ENCODE peak calls at places on chromosome 12, in eight cellular contexts. One of them, this sample, is unnamed.

GRCh38 chr12:30823140-30823669 is 68.5 kb upstream of the CAPRIN2 start:
- DNase-seq in ovary: no peak
- DNase-seq in epithelial cell of esophagus: no peak
- DNase-seq in endothelial cell of umbilical vein: no peak
- DNase-seq in dorsolateral prefrontal cortex: no peak
- DNase-seq in fibroblast of villous mesenchyme: no peak
- DNase-seq in GM06990: peak
- DNase-seq in Peyer's patch: peak
- DNase-seq in this sample: peak

GRCh38 chr12:67269632-67270578 is 747 bp downstream of the CAND1 start:
- DNase-seq in Peyer's patch: peak
- DNase-seq in endothelial cell of umbilical vein: peak
- DNase-seq in fibroblast of villous mesenchyme: peak
- DNase-seq in GM06990: peak
- DNase-seq in ovary: peak
- DNase-seq in dorsolateral prefrontal cortex: peak
- DNase-seq in epithelial cell of esophagus: peak
- DNase-seq in this sample: no peak

GRCh38 chr12:89217472-89217871 is 134.8 kb downstream of the DUSP6 start:
- DNase-seq in GM06990: no peak
- DNase-seq in ovary: no peak
- DNase-seq in fibroblast of villous mesenchyme: no peak
- DNase-seq in dorsolateral prefrontal cortex: no peak
- DNase-seq in endothelial cell of umbilical vein: no peak
- DNase-seq in epithelial cell of esophagus: peak
- DNase-seq in Peyer's patch: no peak
- DNase-seq in this sample: peak

GRCh38 chr12:101747695-101748094 is 8.4 kb upstream of the SYCP3 start:
- DNase-seq in endothelial cell of umbilical vein: no peak
- DNase-seq in GM06990: no peak
- DNase-seq in fibroblast of villous mesenchyme: no peak
- DNase-seq in dorsolateral prefrontal cortex: no peak
- DNase-seq in ovary: no peak
- DNase-seq in Peyer's patch: no peak
- DNase-seq in epithelial cell of esophagus: no peak
- DNase-seq in this sample: no peak

GRCh38 chr12:6434205-6435180 is 10.3 kb upstream of the CD27 start:
- DNase-seq in ovary: no peak
- DNase-seq in Peyer's patch: peak
- DNase-seq in epithelial cell of esophagus: no peak
- DNase-seq in endothelial cell of umbilical vein: no peak
- DNase-seq in GM06990: no peak
- DNase-seq in fibroblast of villous mesenchyme: peak
- DNase-seq in dorsolateral prefrontal cortex: no peak
- DNase-seq in this sample: no peak

GRCh38 chr12:8081228-8081920 is 700 bp upstream of the NECAP1 start:
- DNase-seq in epithelial cell of esophagus: peak
- DNase-seq in GM06990: no peak
- DNase-seq in fibroblast of villous mesenchyme: no peak
- DNase-seq in dorsolateral prefrontal cortex: no peak
- DNase-seq in endothelial cell of umbilical vein: no peak
- DNase-seq in Peyer's patch: peak
- DNase-seq in ovary: no peak
- DNase-seq in this sample: peak

GRCh38 chr12:112107728-112108447 is 695 bp downstream of the NAA25 start:
- DNase-seq in fibroblast of villous mesenchyme: no peak
- DNase-seq in Peyer's patch: peak
- DNase-seq in epithelial cell of esophagus: no peak
- DNase-seq in dorsolateral prefrontal cortex: peak
- DNase-seq in ovary: no peak
- DNase-seq in GM06990: no peak
- DNase-seq in endothelial cell of umbilical vein: peak
- DNase-seq in this sample: no peak

GRCh38 chr12:3110579-3110978 is 33.4 kb downstream of the TSPAN9 start:
- DNase-seq in dorsolateral prefrontal cortex: no peak
- DNase-seq in GM06990: no peak
- DNase-seq in Peyer's patch: no peak
- DNase-seq in fibroblast of villous mesenchyme: peak
- DNase-seq in ovary: no peak
- DNase-seq in epithelial cell of esophagus: no peak
- DNase-seq in endothelial cell of umbilical vein: no peak
- DNase-seq in this sample: no peak

GRCh38 chr12:90245396-90245795 is 536.8 kb upstream of the ATP2B1 start:
- DNase-seq in Peyer's patch: no peak
- DNase-seq in fibroblast of villous mesenchyme: no peak
- DNase-seq in ovary: peak
- DNase-seq in GM06990: no peak
- DNase-seq in dorsolateral prefrontal cortex: peak
- DNase-seq in epithelial cell of esophagus: no peak
- DNase-seq in endothelial cell of umbilical vein: no peak
- DNase-seq in this sample: no peak

GRCh38 chr12:54413284-54414190 is 5.5 kb downstream of the ITGA5 start:
- DNase-seq in dorsolateral prefrontal cortex: no peak
- DNase-seq in GM06990: no peak
- DNase-seq in Peyer's patch: peak
- DNase-seq in ovary: no peak
- DNase-seq in fibroblast of villous mesenchyme: peak
- DNase-seq in endothelial cell of umbilical vein: peak
- DNase-seq in epithelial cell of esophagus: no peak
- DNase-seq in this sample: no peak

GRCh38 chr12:26473291-26473690 is 277.9 kb downstream of the SSPN start:
- DNase-seq in endothelial cell of umbilical vein: no peak
- DNase-seq in Peyer's patch: peak
- DNase-seq in GM06990: peak
- DNase-seq in fibroblast of villous mesenchyme: no peak
- DNase-seq in epithelial cell of esophagus: peak
- DNase-seq in ovary: no peak
- DNase-seq in dorsolateral prefrontal cortex: no peak
- DNase-seq in this sample: peak

GRCh38 chr12:65308601-65309071 is 30.2 kb downstream of the MSRB3 start:
- DNase-seq in fibroblast of villous mesenchyme: no peak
- DNase-seq in endothelial cell of umbilical vein: peak
- DNase-seq in GM06990: no peak
- DNase-seq in epithelial cell of esophagus: peak
- DNase-seq in Peyer's patch: no peak
- DNase-seq in dorsolateral prefrontal cortex: no peak
- DNase-seq in ovary: no peak
- DNase-seq in this sample: peak

GRCh38 chr12:89085421-89085820 is 266.9 kb downstream of the DUSP6 start:
- DNase-seq in ovary: no peak
- DNase-seq in dorsolateral prefrontal cortex: no peak
- DNase-seq in Peyer's patch: no peak
- DNase-seq in endothelial cell of umbilical vein: peak
- DNase-seq in fibroblast of villous mesenchyme: no peak
- DNase-seq in GM06990: no peak
- DNase-seq in epithelial cell of esophagus: no peak
- DNase-seq in this sample: no peak

GRCh38 chr12:95998611-95999300 is 2.6 kb upstream of the HAL start:
- DNase-seq in GM06990: peak
- DNase-seq in Peyer's patch: peak
- DNase-seq in endothelial cell of umbilical vein: peak
- DNase-seq in epithelial cell of esophagus: peak
- DNase-seq in ovary: no peak
- DNase-seq in dorsolateral prefrontal cortex: peak
- DNase-seq in fibroblast of villous mesenchyme: peak
- DNase-seq in this sample: peak

GRCh38 chr12:130955238-130955816 is 1.6 kb downstream of the ADGRD1 start:
- DNase-seq in fibroblast of villous mesenchyme: no peak
- DNase-seq in epithelial cell of esophagus: no peak
- DNase-seq in GM06990: no peak
- DNase-seq in dorsolateral prefrontal cortex: no peak
- DNase-seq in Peyer's patch: peak
- DNase-seq in endothelial cell of umbilical vein: no peak
- DNase-seq in ovary: no peak
- DNase-seq in this sample: no peak

GRCh38 chr12:108240027-108240785 is 98.9 kb downstream of the CMKLR1 start:
- DNase-seq in GM06990: no peak
- DNase-seq in epithelial cell of esophagus: no peak
- DNase-seq in fibroblast of villous mesenchyme: no peak
- DNase-seq in Peyer's patch: no peak
- DNase-seq in dorsolateral prefrontal cortex: no peak
- DNase-seq in endothelial cell of umbilical vein: no peak
- DNase-seq in ovary: no peak
- DNase-seq in this sample: no peak

GRCh38 chr12:69872804-69873203 is 47.8 kb downstream of the MYRFL start:
- DNase-seq in fibroblast of villous mesenchyme: peak
- DNase-seq in endothelial cell of umbilical vein: peak
- DNase-seq in ovary: no peak
- DNase-seq in Peyer's patch: no peak
- DNase-seq in epithelial cell of esophagus: peak
- DNase-seq in GM06990: no peak
- DNase-seq in dorsolateral prefrontal cortex: no peak
- DNase-seq in this sample: peak

GRCh38 chr12:120496353-120497340 is 734 bp downstream of the DYNLL1 start:
- DNase-seq in ovary: peak
- DNase-seq in endothelial cell of umbilical vein: peak
- DNase-seq in dorsolateral prefrontal cortex: peak
- DNase-seq in Peyer's patch: peak
- DNase-seq in fibroblast of villous mesenchyme: peak
- DNase-seq in epithelial cell of esophagus: peak
- DNase-seq in GM06990: peak
- DNase-seq in this sample: peak

GRCh38 chr12:106246891-106247730 is 709 bp downstream of the CKAP4 start:
- DNase-seq in dorsolateral prefrontal cortex: peak
- DNase-seq in Peyer's patch: peak
- DNase-seq in fibroblast of villous mesenchyme: peak
- DNase-seq in epithelial cell of esophagus: peak
- DNase-seq in endothelial cell of umbilical vein: peak
- DNase-seq in GM06990: peak
- DNase-seq in ovary: peak
- DNase-seq in this sample: peak

GRCh38 chr12:110179291-110179690 is 55.1 kb downstream of the IFT81 start:
- DNase-seq in endothelial cell of umbilical vein: no peak
- DNase-seq in dorsolateral prefrontal cortex: no peak
- DNase-seq in Peyer's patch: no peak
- DNase-seq in fibroblast of villous mesenchyme: peak
- DNase-seq in epithelial cell of esophagus: peak
- DNase-seq in ovary: no peak
- DNase-seq in GM06990: no peak
- DNase-seq in this sample: peak

GRCh38 chr12:69608114-69608513 is 2.6 kb downstream of the LRRC10 start:
- DNase-seq in epithelial cell of esophagus: no peak
- DNase-seq in GM06990: no peak
- DNase-seq in ovary: no peak
- DNase-seq in endothelial cell of umbilical vein: no peak
- DNase-seq in dorsolateral prefrontal cortex: no peak
- DNase-seq in Peyer's patch: no peak
- DNase-seq in fibroblast of villous mesenchyme: peak
- DNase-seq in this sample: peak

GRCh38 chr12:212799-213526 is 994 bp downstream of the SLC6A12 start:
- DNase-seq in GM06990: no peak
- DNase-seq in dorsolateral prefrontal cortex: no peak
- DNase-seq in epithelial cell of esophagus: no peak
- DNase-seq in fibroblast of villous mesenchyme: peak
- DNase-seq in Peyer's patch: no peak
- DNase-seq in ovary: peak
- DNase-seq in endothelial cell of umbilical vein: no peak
- DNase-seq in this sample: no peak

GRCh38 chr12:6981152-6982052 is 10.7 kb downstream of the EMG1 start:
- DNase-seq in dorsolateral prefrontal cortex: no peak
- DNase-seq in fibroblast of villous mesenchyme: no peak
- DNase-seq in endothelial cell of umbilical vein: no peak
- DNase-seq in epithelial cell of esophagus: no peak
- DNase-seq in GM06990: no peak
- DNase-seq in Peyer's patch: peak
- DNase-seq in ovary: no peak
- DNase-seq in this sample: no peak

GRCh38 chr12:50926415-50926814 is 25.9 kb upstream of the HIGD1C start:
- DNase-seq in fibroblast of villous mesenchyme: no peak
- DNase-seq in GM06990: no peak
- DNase-seq in Peyer's patch: no peak
- DNase-seq in dorsolateral prefrontal cortex: no peak
- DNase-seq in endothelial cell of umbilical vein: peak
- DNase-seq in ovary: no peak
- DNase-seq in epithelial cell of esophagus: no peak
- DNase-seq in this sample: no peak
- H3K4me3 ChIP-seq in fibroblast of villous mesenchyme: peak
- H3K4me3 ChIP-seq in GM06990: peak
- H3K4me3 ChIP-seq in Peyer's patch: peak
- H3K4me3 ChIP-seq in dorsolateral prefrontal cortex: peak
- H3K4me3 ChIP-seq in endothelial cell of umbilical vein: no peak
- H3K4me3 ChIP-seq in ovary: peak
- H3K4me3 ChIP-seq in epithelial cell of esophagus: peak
- H3K4me3 ChIP-seq in this sample: peak

GRCh38 chr12:50927766-50928224 is 24.5 kb upstream of the HIGD1C start:
- DNase-seq in GM06990: no peak
- DNase-seq in epithelial cell of esophagus: no peak
- DNase-seq in fibroblast of villous mesenchyme: no peak
- DNase-seq in dorsolateral prefrontal cortex: no peak
- DNase-seq in endothelial cell of umbilical vein: no peak
- DNase-seq in Peyer's patch: no peak
- DNase-seq in ovary: no peak
- DNase-seq in this sample: no peak
- H3K4me3 ChIP-seq in GM06990: peak
- H3K4me3 ChIP-seq in epithelial cell of esophagus: peak
- H3K4me3 ChIP-seq in fibroblast of villous mesenchyme: peak
- H3K4me3 ChIP-seq in dorsolateral prefrontal cortex: peak
- H3K4me3 ChIP-seq in endothelial cell of umbilical vein: no peak
- H3K4me3 ChIP-seq in Peyer's patch: peak
- H3K4me3 ChIP-seq in ovary: peak
- H3K4me3 ChIP-seq in this sample: peak

DNA sequence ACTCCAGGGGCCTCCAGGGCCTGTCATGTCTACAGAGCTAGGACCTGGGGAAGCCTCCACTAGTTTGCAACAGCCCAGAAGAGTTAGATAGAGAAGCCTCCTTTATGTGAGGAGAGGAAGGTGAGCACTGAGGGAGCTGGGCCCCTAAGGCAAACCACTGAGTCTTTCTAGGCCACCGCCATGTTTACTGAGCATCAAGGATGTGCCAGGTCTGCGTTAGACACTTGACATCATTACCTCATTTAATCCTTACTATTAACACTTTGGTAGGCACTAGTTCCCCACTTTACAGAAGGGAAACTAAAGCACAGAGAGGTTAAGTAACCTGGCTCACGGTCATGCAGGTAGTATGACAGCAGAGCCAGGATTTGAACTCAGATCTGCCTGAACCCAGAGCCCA is 12.9 kb downstream of the CTDSP2 start:
- DNase-seq in GM06990: no peak
- DNase-seq in endothelial cell of umbilical vein: no peak
- DNase-seq in ovary: no peak
- DNase-seq in epithelial cell of esophagus: no peak
- DNase-seq in Peyer's patch: no peak
- DNase-seq in fibroblast of villous mesenchyme: no peak
- DNase-seq in dorsolateral prefrontal cortex: no peak
- DNase-seq in this sample: no peak
- H3K4me3 ChIP-seq in GM06990: no peak
- H3K4me3 ChIP-seq in endothelial cell of umbilical vein: no peak
- H3K4me3 ChIP-seq in ovary: no peak
- H3K4me3 ChIP-seq in epithelial cell of esophagus: no peak
- H3K4me3 ChIP-seq in Peyer's patch: no peak
- H3K4me3 ChIP-seq in fibroblast of villous mesenchyme: no peak
- H3K4me3 ChIP-seq in dorsolateral prefrontal cortex: no peak
- H3K4me3 ChIP-seq in this sample: no peak

DNA sequence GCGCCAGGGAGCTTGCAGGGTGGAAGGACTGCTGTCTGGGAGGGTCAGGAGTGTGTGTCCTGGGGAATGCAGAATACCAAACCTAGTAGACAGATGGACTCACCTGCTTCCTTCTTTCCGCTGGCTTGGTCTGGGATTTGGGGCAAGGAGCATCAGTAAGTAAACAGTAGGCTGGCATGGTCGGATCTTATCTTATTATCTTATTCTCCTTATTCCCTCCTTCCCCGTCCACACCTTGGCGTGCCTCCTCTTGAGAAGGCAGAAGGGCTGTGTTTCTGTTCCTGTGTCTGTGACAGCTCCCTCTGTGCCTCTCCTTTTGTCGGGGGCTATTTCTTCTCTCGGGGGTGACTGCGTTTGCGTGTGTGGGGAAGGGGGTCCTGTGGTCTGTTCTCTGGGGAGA is 4.1 kb downstream of the KRT86 start:
- DNase-seq in epithelial cell of esophagus: no peak
- DNase-seq in fibroblast of villous mesenchyme: no peak
- DNase-seq in Peyer's patch: peak
- DNase-seq in GM06990: no peak
- DNase-seq in endothelial cell of umbilical vein: no peak
- DNase-seq in dorsolateral prefrontal cortex: no peak
- DNase-seq in ovary: no peak
- DNase-seq in this sample: no peak
- H3K4me3 ChIP-seq in epithelial cell of esophagus: peak
- H3K4me3 ChIP-seq in fibroblast of villous mesenchyme: peak
- H3K4me3 ChIP-seq in Peyer's patch: no peak
- H3K4me3 ChIP-seq in GM06990: no peak
- H3K4me3 ChIP-seq in endothelial cell of umbilical vein: no peak
- H3K4me3 ChIP-seq in dorsolateral prefrontal cortex: peak
- H3K4me3 ChIP-seq in ovary: no peak
- H3K4me3 ChIP-seq in this sample: no peak

This sample was measured in fibroblast of mammary gland.